ENCODE peak calls at places on chromosomes 2 and 18, in four cellular contexts. A, O, Q and T are unnamed samples.

GRCh38 chr2:178404380-178404767 is 46.6 kb downstream of the PRKRA start:
- DNase-seq in Q (no peak), A (peak; percentile 95), O (no peak), T (no peak)

GRCh38 chr2:38515155-38516074 is 87.3 kb downstream of the HNRNPLL start:
- DNase-seq in Q (no peak), O (no peak), A (peak; percentile 59), T (no peak)

GRCh38 chr2:28447943-28448737 is 47.7 kb upstream of the PLB1 start:
- DNase-seq in Q (no peak), O (peak; percentile 41), A (peak; percentile 91), T (no peak)

GRCh38 chr18:65876310-65876709 is 125.5 kb downstream of the CDH7 start:
- DNase-seq in O (no peak), A (no peak), Q (no peak), T (no peak)

GRCh38 chr2:65465857-65466256 is 33.5 kb upstream of the SPRED2 start:
- DNase-seq in Q (no peak), O (no peak), A (no peak), T (no peak)

GRCh38 chr2:36356199-36356989 is 816 bp downstream of the CRIM1 start:
- DNase-seq in O (no peak), Q (peak; percentile 32), A (peak; percentile 34), T (no peak)

GRCh38 chr2:220857371-220857770 is 714.7 kb downstream of the EPHA4 start:
- DNase-seq in O (no peak), A (no peak), Q (no peak), T (no peak)

GRCh38 chr18:35582310-35582682 is 756 bp downstream of the GALNT1 start:
- DNase-seq in Q (no peak), A (no peak), O (no peak), T (no peak)

GRCh38 chr18:79890638-79891037 is 60.8 kb downstream of the SLC66A2 start:
- DNase-seq in Q (no peak), O (no peak), A (no peak), T (no peak)

GRCh38 chr2:36169843-36170242 is 185.7 kb upstream of the CRIM1 start:
- DNase-seq in Q (no peak), O (no peak), A (no peak), T (no peak)

GRCh38 chr2:10770956-10771750 is 41.4 kb downstream of the PDIA6 start:
- DNase-seq in Q (no peak), O (no peak), A (no peak), T (no peak)

GRCh38 chr2:54524236-54524991 is 68.3 kb downstream of the SPTBN1 start:
- DNase-seq in Q (no peak), A (peak; percentile 83), O (peak; percentile 28), T (no peak)

GRCh38 chr2:72897785-72898184 is 10.6 kb downstream of the SPR start:
- DNase-seq in A (no peak), Q (no peak), O (no peak), T (no peak)

GRCh38 chr2:83585250-83585649 is 873.8 kb downstream of the SUCLG1 start:
- DNase-seq in O (no peak), Q (no peak), A (no peak), T (no peak)